ENCODE peak calls at places on chromosome 13, in seven cellular contexts. M is heart left ventricle; A is spleen; P is A549; S is CD8-positive, alpha-beta T cell; N is neural progenitor cell; G is OCI-LY7. W is an unnamed sample.

GRCh38 chr13:44352671-44353070 is 21.0 kb upstream of the SERP2 start:
- DNase-seq in G (no peak), N (no peak), P (no peak), M (no peak), A (no peak), S (no peak), W (no peak)

GRCh38 chr13:39510296-39510695 is 92.7 kb downstream of the LHFPL6 start:
- DNase-seq in G (peak; percentile 85), A (no peak), S (no peak), P (no peak), M (no peak), N (no peak), W (no peak)

GRCh38 chr13:30796132-30796832 is 60.9 kb downstream of the ALOX5AP start:
- DNase-seq in G (peak; percentile 14), P (peak; percentile 25), A (no peak), M (no peak), N (no peak), S (no peak), W (no peak)

GRCh38 chr13:26872444-26873173 is 112.0 kb upstream of the GPR12 start:
- DNase-seq in N (peak; percentile 87), P (peak; percentile 8), A (peak; percentile 78), G (peak; percentile 62), S (peak; percentile 14), M (peak; percentile 28), W (no peak)

GRCh38 chr13:50543767-50544166 is 299.7 kb downstream of the DLEU7 start:
- DNase-seq in G (no peak), N (peak; percentile 26), A (no peak), S (no peak), P (no peak), M (no peak), W (no peak)

GRCh38 chr13:31042501-31043165 is 110.2 kb downstream of the TEX26 start:
- DNase-seq in N (no peak), G (peak; percentile 66), S (no peak), A (no peak), P (no peak), M (no peak), W (no peak)

GRCh38 chr13:60627071-60627686 is 230.2 kb downstream of the TDRD3 start:
- DNase-seq in S (no peak), G (peak; percentile 37), P (peak; percentile 6), M (no peak), N (peak; percentile 90), A (no peak), W (no peak)

GRCh38 chr13:34897220-34897619 is 44.9 kb upstream of the NBEA start:
- DNase-seq in S (no peak), M (no peak), P (no peak), G (no peak), N (no peak), A (no peak), W (no peak)

GRCh38 chr13:46531953-46532352 is 21.0 kb upstream of the LRCH1 start:
- DNase-seq in A (no peak), S (no peak), N (no peak), M (no peak), P (no peak), G (no peak), W (no peak)

GRCh38 chr13:19239114-19239860 is 57.7 kb upstream of the TUBA3C start:
- DNase-seq in M (no peak), G (no peak), N (no peak), S (no peak), P (no peak), A (peak; percentile 10), W (no peak)
- H3K9me3 ChIP-seq in M (no peaks in the 10 kb centered on the region), G (no peaks in the 10 kb centered on the region), N (peaks cover 33% of the 10 kb centered on the region), S (no peaks in the 10 kb centered on the region), P (no peaks in the 10 kb centered on the region), A (no peaks in the 10 kb centered on the region), W (no peaks in the 10 kb centered on the region)

GRCh38 chr13:47837906-47838305 is 163.2 kb downstream of the SUCLA2 start:
- DNase-seq in A (no peak), M (no peak), S (no peak), P (no peak), N (no peak), G (no peak), W (no peak)

GRCh38 chr13:47841131-47841530 is 159.9 kb downstream of the SUCLA2 start:
- DNase-seq in M (no peak), G (no peak), N (no peak), S (no peak), A (no peak), P (no peak), W (no peak)

GRCh38 chr13:47846886-47847285 is 154.2 kb downstream of the SUCLA2 start:
- DNase-seq in P (no peak), S (no peak), A (no peak), G (no peak), M (no peak), N (no peak), W (no peak)

GRCh38 chr13:47845981-47846380 is 155.1 kb downstream of the SUCLA2 start:
- DNase-seq in G (no peak), M (no peak), N (no peak), A (no peak), P (no peak), S (no peak), W (no peak)

GRCh38 chr13:47843005-47843404 is 158.1 kb downstream of the SUCLA2 start:
- DNase-seq in G (no peak), P (no peak), S (no peak), N (no peak), A (no peak), M (no peak), W (no peak)
- TF ChIP-seq CTCF in G (no peak), P (no peak), S (no peak), N (no peak), A (no peak), M (no peak), W (no peak)

GRCh38 chr13:41148421-41149283 is 16.1 kb upstream of the KBTBD6 start:
- DNase-seq in N (no peak), G (peak; percentile 28), M (no peak), A (no peak), P (no peak), S (no peak), W (no peak)
- H3K9me3 ChIP-seq in N (peaks cover 29% of the 10 kb centered on the region), G (peaks cover 52% of the 10 kb centered on the region), M (peaks cover 4% of the 10 kb centered on the region), A (peaks cover 18% of the 10 kb centered on the region), P (peaks cover 36% of the 10 kb centered on the region), S (peaks cover 32% of the 10 kb centered on the region), W (peaks cover 8% of the 10 kb centered on the region)

GRCh38 chr13:109123971-109124370 is 494.6 kb downstream of the MYO16 start:
- DNase-seq in M (no peak), N (peak; percentile 28), P (no peak), S (no peak), G (no peak), A (no peak), W (no peak)
- TF ChIP-seq CTCF in M (no peak), N (peak; percentile 19), P (no peak), S (no peak), G (no peak), A (no peak), W (no peak)

DNA sequence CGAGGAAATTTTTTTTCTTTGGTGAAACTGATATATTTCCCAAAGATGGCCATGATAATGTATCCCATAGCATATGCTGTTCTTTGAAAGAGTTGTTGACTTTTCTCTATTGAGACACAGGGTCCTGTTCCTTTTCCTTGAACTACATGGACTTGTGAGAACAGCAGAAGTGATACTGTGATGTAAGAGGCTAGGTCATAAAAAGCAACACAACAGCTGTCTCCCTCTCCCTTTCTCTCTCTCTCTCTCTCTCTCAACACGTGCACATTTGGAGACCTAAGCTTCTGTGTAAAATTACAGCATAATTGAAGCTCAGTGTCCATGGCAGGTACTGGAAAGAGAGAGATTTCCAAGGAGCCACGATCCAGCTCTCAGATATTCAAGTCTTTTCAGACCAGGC is 1712.4 kb downstream of the EFNB2 start:
- DNase-seq in A (no peak), N (no peak), M (no peak), P (no peak), G (peak; percentile 1), S (no peak), W (no peak)
- H3K9me3 ChIP-seq in A (no peaks in the 10 kb centered on the region), N (no peaks in the 10 kb centered on the region), M (no peaks in the 10 kb centered on the region), P (no peaks in the 10 kb centered on the region), G (no peaks in the 10 kb centered on the region), S (no peaks in the 10 kb centered on the region), W (no peaks in the 10 kb centered on the region)

GRCh38 chr13:109782823-109783411 is 3.5 kb downstream of the IRS2 start:
- DNase-seq in N (no peak), S (no peak), A (peak; percentile 86), P (no peak), G (no peak), M (no peak), W (peak; percentile 77)

GRCh38 chr13:109780880-109781383 is 5.5 kb downstream of the IRS2 start:
- DNase-seq in P (no peak), M (no peak), S (no peak), A (no peak), G (no peak), N (no peak), W (no peak)

GRCh38 chr13:109782066-109782822 is 4.1 kb downstream of the IRS2 start:
- DNase-seq in M (no peak), G (no peak), S (no peak), N (no peak), P (no peak), A (peak; percentile 79), W (peak; percentile 74)

GRCh38 chr13:109779876-109780516 is 6.4 kb downstream of the IRS2 start:
- DNase-seq in M (no peak), P (no peak), N (no peak), S (no peak), A (no peak), G (no peak), W (no peak)

GRCh38 chr13:109781384-109782065 is 4.9 kb downstream of the IRS2 start:
- DNase-seq in M (no peak), A (no peak), S (no peak), P (no peak), G (no peak), N (no peak), W (peak; percentile 78)
- TF ChIP-seq CTCF in M (no peak), A (no peak), S (no peak), P (no peak), G (no peak), N (no peak), W (no peak)

GRCh38 chr13:40812724-40813445 is 23.5 kb downstream of the SLC25A15 start:
- DNase-seq in S (no peak), P (no peak), G (no peak), M (no peak), N (no peak), A (no peak), W (no peak)
- H3K9me3 ChIP-seq in S (peaks cover 14% of the 10 kb centered on the region), P (peaks cover 11% of the 10 kb centered on the region), G (no peaks in the 10 kb centered on the region), M (no peaks in the 10 kb centered on the region), N (peaks cover 3% of the 10 kb centered on the region), A (no peaks in the 10 kb centered on the region), W (no peaks in the 10 kb centered on the region)

W was measured in kidney.